ENCODE peak calls at places on chromosomes 7 and 10, in seven cellular contexts. H, Z, C, V, F, I and Q are unnamed samples.

GRCh38 chr10:61733358-61733940 is 70.7 kb downstream of the CABCOCO1 start:
- DNase-seq in H (no peak), Z (peak), C (peak), V (no peak), F (peak), I (peak), Q (peak)

GRCh38 chr7:98900815-98901214 is 22.5 kb downstream of the TRRAP start:
- DNase-seq in H (no peak), Z (no peak), C (no peak), V (no peak), F (no peak), I (no peak), Q (no peak)

GRCh38 chr7:157811946-157812345 is 475.1 kb downstream of the DNAJB6 start:
- DNase-seq in H (no peak), Z (no peak), C (no peak), V (no peak), F (no peak), I (no peak), Q (no peak)

GRCh38 chr10:4214912-4215311 is 429.9 kb upstream of the KLF6 start:
- DNase-seq in H (no peak), Z (no peak), C (no peak), V (no peak), F (no peak), I (no peak), Q (no peak)

GRCh38 chr10:132705173-132705572 is 80.8 kb downstream of the NKX6-2 start:
- DNase-seq in H (no peak), Z (no peak), C (no peak), V (peak), F (no peak), I (no peak), Q (no peak)

GRCh38 chr10:131650169-131650705 is 250.6 kb upstream of the PPP2R2D start:
- DNase-seq in H (peak), Z (no peak), C (no peak), V (no peak), F (no peak), I (no peak), Q (no peak)

GRCh38 chr10:18777258-18777657 is 118.0 kb downstream of the ARL5B start:
- DNase-seq in H (no peak), Z (no peak), C (no peak), V (no peak), F (no peak), I (no peak), Q (no peak)

GRCh38 chr10:129853236-129853946 is 110.7 kb downstream of the EBF3 start:
- DNase-seq in H (no peak), Z (peak), C (peak), V (no peak), F (no peak), I (no peak), Q (peak)

GRCh38 chr10:46229144-46229563 is 57.6 kb upstream of the ANTXRL start:
- DNase-seq in H (peak), Z (peak), C (peak), V (peak), F (peak), I (no peak), Q (peak)

GRCh38 chr10:86266446-86267242 is 100.0 kb downstream of the GRID1 start:
- DNase-seq in H (peak), Z (no peak), C (peak), V (no peak), F (no peak), I (no peak), Q (no peak)

GRCh38 chr10:32713560-32713959 is 244.5 kb downstream of the ITGB1 start:
- DNase-seq in H (no peak), Z (peak), C (peak), V (no peak), F (no peak), I (no peak), Q (peak)

DNA sequence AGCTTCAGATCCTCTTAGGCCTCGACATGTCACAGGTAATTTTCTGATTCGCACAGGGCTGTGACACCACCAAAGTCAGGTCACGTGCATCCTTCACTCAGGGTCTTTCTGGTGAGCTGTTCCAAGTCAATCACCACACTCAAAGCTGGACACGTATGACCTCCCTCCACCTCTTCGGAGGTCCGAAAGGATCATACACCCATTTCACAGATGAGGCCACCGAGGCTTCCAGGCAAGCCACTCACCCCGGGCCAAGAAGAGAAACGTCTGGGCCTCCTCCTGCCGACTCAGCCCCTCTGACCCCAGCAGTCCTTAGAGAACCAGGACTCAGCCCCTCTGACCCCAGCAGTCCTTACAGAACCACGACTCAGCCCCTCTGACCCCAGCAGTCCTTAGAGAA is 74.6 kb downstream of the FOXL3 start:
- DNase-seq in H (no peak), Z (no peak), C (no peak), V (no peak), F (no peak), I (no peak), Q (no peak)
- TF ChIP-seq MAX in H (no peak), Z (no peak), C (no peak), V (no peak), F (no peak), I (no peak), Q (no peak)

GRCh38 chr7:47539398-47540052 is 42.4 kb downstream of the TNS3 start:
- DNase-seq in H (no peak), Z (peak), C (no peak), V (no peak), F (no peak), I (no peak), Q (peak)
- TF ChIP-seq MAX in H (no peak), Z (no peak), C (no peak), V (no peak), F (no peak), I (no peak), Q (peak)

GRCh38 chr7:130356121-130356759 is 11.6 kb downstream of the CPA5 start:
- DNase-seq in H (peak), Z (peak), C (peak), V (peak), F (no peak), I (peak), Q (peak)
- TF ChIP-seq MAX in H (peak), Z (peak), C (no peak), V (no peak), F (no peak), I (no peak), Q (no peak)

DNA sequence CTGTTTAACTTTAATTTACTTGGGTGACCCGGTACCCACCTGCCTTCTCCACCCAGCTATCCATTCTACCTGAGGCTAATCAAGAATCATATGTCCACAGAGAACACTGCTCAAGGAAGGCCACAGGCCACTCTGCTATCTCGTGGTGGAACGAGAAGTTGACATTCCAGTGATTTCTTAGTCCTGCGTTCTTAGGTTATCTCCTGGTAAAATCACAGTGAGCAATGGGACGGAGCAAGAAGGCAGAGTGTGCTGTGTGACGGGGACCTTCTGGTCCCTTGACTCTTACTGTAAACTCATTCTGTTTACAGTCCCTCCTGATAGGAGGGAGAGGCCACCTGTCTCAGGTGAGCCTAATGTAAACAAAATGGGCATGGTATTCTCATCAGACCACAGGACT is 256.6 kb downstream of the TNS3 start:
- DNase-seq in H (no peak), Z (no peak), C (no peak), V (no peak), F (no peak), I (no peak), Q (no peak)
- TF ChIP-seq MAX in H (no peak), Z (no peak), C (no peak), V (no peak), F (no peak), I (no peak), Q (no peak)

DNA sequence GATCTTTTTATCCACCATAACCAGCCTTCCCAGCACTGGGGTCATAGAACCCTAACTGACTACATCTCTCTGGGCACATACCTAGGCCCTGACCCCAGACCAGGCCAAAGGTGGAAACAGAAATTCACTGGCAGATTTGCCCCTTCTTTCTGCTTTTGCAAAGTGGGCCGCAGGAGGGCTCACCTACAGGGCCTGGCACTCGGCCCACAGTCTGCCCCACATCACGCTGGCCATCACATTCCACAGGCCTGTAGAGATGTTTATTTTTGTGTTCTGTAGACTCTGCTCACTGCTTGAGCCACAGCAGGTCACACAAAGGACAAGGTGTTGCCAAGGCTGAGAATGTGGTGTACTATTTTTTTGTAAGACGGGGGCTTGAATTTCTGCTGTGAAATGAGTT is 58.7 kb downstream of the SLC16A12 start:
- DNase-seq in H (no peak), Z (peak), C (no peak), V (no peak), F (no peak), I (no peak), Q (peak)
- TF ChIP-seq MAX in H (no peak), Z (no peak), C (no peak), V (no peak), F (no peak), I (no peak), Q (no peak)

DNA sequence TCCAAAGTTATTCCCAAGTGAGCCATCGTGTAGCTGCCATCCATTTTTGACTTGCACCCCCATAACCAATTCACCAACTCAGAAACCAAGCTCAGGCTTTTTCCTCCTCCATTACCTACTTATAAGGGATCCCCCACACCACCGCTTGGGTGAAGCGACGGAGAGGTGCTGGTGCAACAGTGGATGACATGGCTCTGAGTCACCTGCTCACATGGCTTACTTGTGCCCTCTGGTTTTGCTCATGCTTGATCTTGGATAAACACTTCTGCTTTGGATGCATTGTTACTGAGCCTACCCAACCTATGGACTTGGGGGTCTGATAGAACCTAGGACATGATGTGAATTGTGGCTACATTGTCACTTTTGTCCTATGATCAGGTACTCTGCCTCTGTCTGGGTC is 12.0 kb upstream of the AKR1B1 start:
- DNase-seq in H (no peak), Z (peak), C (peak), V (no peak), F (no peak), I (peak), Q (peak)
- TF ChIP-seq MAX in H (no peak), Z (peak), C (no peak), V (no peak), F (no peak), I (peak), Q (no peak)

GRCh38 chr7:48365010-48365409 is 193.8 kb downstream of the ABCA13 start:
- DNase-seq in H (no peak), Z (no peak), C (no peak), V (no peak), F (no peak), I (no peak), Q (no peak)
- TF ChIP-seq MAX in H (no peak), Z (no peak), C (no peak), V (no peak), F (no peak), I (no peak), Q (no peak)

GRCh38 chr7:128405345-128406146 is 4.2 kb downstream of the IMPDH1 start:
- DNase-seq in H (peak), Z (no peak), C (peak), V (peak), F (peak), I (no peak), Q (no peak)
- TF ChIP-seq MAX in H (peak), Z (peak), C (peak), V (peak), F (no peak), I (no peak), Q (peak)